ENCODE peak calls at places on chromosomes 6 and 20, in five cellular contexts. One of them, this sample, is unnamed.

GRCh38 chr6:28399370-28400121 is at the start of gene ZSCAN12:
- DNase-seq in HCT116: no peak
- DNase-seq in K562: peak; percentile 99
- DNase-seq in SK-N-SH: peak; percentile 85
- DNase-seq in GM12878: peak; percentile 61
- DNase-seq in this sample: peak; percentile 86

GRCh38 chr6:169450097-169450496 is 196.5 kb upstream of the THBS2 start:
- DNase-seq in HCT116: no peak
- DNase-seq in K562: no peak
- DNase-seq in SK-N-SH: no peak
- DNase-seq in GM12878: no peak
- DNase-seq in this sample: no peak

GRCh38 chr20:48784273-48784641 is 43.5 kb downstream of the PREX1 start:
- DNase-seq in HCT116: no peak
- DNase-seq in K562: no peak
- DNase-seq in SK-N-SH: no peak
- DNase-seq in GM12878: no peak
- DNase-seq in this sample: no peak

GRCh38 chr6:167676666-167677421 is 149.9 kb upstream of the AFDN start:
- DNase-seq in HCT116: no peak
- DNase-seq in K562: no peak
- DNase-seq in SK-N-SH: no peak
- DNase-seq in GM12878: no peak
- DNase-seq in this sample: peak; percentile 44

GRCh38 chr6:82364087-82365010 is 732 bp downstream of the TPBG start:
- DNase-seq in HCT116: peak; percentile 54
- DNase-seq in K562: peak; percentile 6
- DNase-seq in SK-N-SH: peak; percentile 71
- DNase-seq in GM12878: no peak
- DNase-seq in this sample: no peak

GRCh38 chr6:42710316-42710715 is 12.1 kb downstream of the PRPH2 start:
- DNase-seq in HCT116: no peak
- DNase-seq in K562: peak; percentile 38
- DNase-seq in SK-N-SH: no peak
- DNase-seq in GM12878: no peak
- DNase-seq in this sample: no peak

GRCh38 chr6:5706094-5707033 is 300.4 kb downstream of the NRN1 start:
- DNase-seq in HCT116: no peak
- DNase-seq in K562: no peak
- DNase-seq in SK-N-SH: no peak
- DNase-seq in GM12878: no peak
- DNase-seq in this sample: no peak

GRCh38 chr6:136792066-136792944 is at the start of gene MAP3K5:
- DNase-seq in HCT116: peak; percentile 77
- DNase-seq in K562: peak; percentile 94
- DNase-seq in SK-N-SH: peak; percentile 84
- DNase-seq in GM12878: no peak
- DNase-seq in this sample: peak; percentile 33

GRCh38 chr6:3259491-3259958 is 778 bp downstream of the PSMG4 start:
- DNase-seq in HCT116: no peak
- DNase-seq in K562: peak; percentile 67
- DNase-seq in SK-N-SH: peak; percentile 67
- DNase-seq in GM12878: no peak
- DNase-seq in this sample: peak; percentile 36

GRCh38 chr6:14110001-14110818 is 7.4 kb upstream of the CD83 start:
- DNase-seq in HCT116: no peak
- DNase-seq in K562: peak; percentile 81
- DNase-seq in SK-N-SH: no peak
- DNase-seq in GM12878: peak; percentile 92
- DNase-seq in this sample: no peak

GRCh38 chr6:107819976-107820551 is 4.0 kb downstream of the SCML4 start:
- DNase-seq in HCT116: no peak
- DNase-seq in K562: no peak
- DNase-seq in SK-N-SH: peak; percentile 61
- DNase-seq in GM12878: no peak
- DNase-seq in this sample: no peak
- TF ChIP-seq ZBTB33 in HCT116: no peak
- TF ChIP-seq ZBTB33 in K562: no peak
- TF ChIP-seq ZBTB33 in SK-N-SH: no peak
- TF ChIP-seq ZBTB33 in GM12878: no peak
- TF ChIP-seq ZBTB33 in this sample: no peak

DNA sequence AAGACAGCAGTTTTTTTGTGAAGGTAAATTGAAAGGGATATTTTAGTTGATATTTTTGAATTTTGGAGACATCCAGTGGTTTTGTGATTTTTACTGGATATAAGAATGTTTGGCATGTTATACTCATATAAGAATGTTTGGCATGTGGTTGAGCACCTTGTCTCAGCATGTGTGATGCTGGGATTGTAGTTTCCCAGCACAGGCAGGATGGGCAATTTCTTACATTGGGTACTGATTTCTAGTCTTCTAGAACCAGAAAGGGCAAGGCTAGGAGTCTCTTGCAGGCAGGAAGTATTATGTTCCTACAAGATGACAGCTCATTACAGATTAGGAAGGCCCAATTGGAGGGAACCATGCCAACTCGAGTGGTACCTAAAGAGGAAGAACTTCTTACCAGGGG is 377.7 kb downstream of the UTRN start:
- DNase-seq in HCT116: no peak
- DNase-seq in K562: no peak
- DNase-seq in SK-N-SH: no peak
- DNase-seq in GM12878: no peak
- DNase-seq in this sample: no peak
- TF ChIP-seq ZBTB33 in HCT116: no peak
- TF ChIP-seq ZBTB33 in K562: no peak
- TF ChIP-seq ZBTB33 in SK-N-SH: no peak
- TF ChIP-seq ZBTB33 in GM12878: no peak
- TF ChIP-seq ZBTB33 in this sample: no peak

DNA sequence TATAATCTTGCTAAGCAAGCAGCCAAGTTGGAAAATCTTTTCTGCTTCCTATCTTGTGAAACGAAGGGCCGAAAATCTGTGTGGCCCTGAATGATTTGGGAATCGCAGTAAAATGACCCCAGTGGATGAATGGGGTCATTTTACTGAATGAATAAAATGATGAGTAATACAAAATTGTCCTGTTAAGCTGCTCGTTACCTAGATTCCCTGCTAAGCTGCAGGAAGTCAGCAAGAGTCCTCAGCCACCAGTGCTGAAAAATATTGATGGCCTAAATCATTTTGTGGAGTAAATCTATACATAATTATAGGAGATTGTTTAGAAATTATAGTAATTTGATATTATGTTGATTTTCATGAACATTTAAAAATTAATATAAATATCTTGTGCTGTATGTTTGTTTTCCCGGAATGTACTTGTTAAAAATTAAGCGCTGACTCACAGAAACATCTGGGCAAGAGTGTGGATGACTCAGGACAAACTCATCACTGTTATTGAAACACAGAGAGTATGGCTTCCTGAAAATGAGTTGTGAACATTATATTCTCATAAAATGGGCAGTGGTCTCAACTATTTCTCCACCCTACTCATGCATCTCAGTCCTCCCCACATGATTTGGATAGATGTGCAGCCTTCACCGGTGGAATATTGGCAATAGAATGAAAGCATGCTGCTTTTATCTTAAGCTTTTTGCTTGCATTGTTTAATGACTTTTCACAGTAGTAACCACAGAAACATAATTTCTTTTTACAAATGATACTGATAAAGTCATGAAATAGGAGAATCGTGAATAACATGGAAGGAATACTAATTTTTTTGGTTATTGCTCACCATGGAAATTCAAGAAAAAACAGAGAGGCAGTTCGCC is 36.2 kb upstream of the RGS17 start:
- DNase-seq in HCT116: peak; percentile 82
- DNase-seq in K562: no peak
- DNase-seq in SK-N-SH: no peak
- DNase-seq in GM12878: no peak
- DNase-seq in this sample: peak; percentile 22
- TF ChIP-seq ZBTB33 in HCT116: no peak
- TF ChIP-seq ZBTB33 in K562: no peak
- TF ChIP-seq ZBTB33 in SK-N-SH: no peak
- TF ChIP-seq ZBTB33 in GM12878: no peak
- TF ChIP-seq ZBTB33 in this sample: no peak

GRCh38 chr6:21404577-21404976 is 189.0 kb upstream of the SOX4 start:
- DNase-seq in HCT116: no peak
- DNase-seq in K562: no peak
- DNase-seq in SK-N-SH: no peak
- DNase-seq in GM12878: no peak
- DNase-seq in this sample: no peak
- TF ChIP-seq ZBTB33 in HCT116: no peak
- TF ChIP-seq ZBTB33 in K562: no peak
- TF ChIP-seq ZBTB33 in SK-N-SH: no peak
- TF ChIP-seq ZBTB33 in GM12878: no peak
- TF ChIP-seq ZBTB33 in this sample: no peak

GRCh38 chr20:58129736-58130135 is 98.7 kb downstream of the ANKRD60 start:
- DNase-seq in HCT116: no peak
- DNase-seq in K562: no peak
- DNase-seq in SK-N-SH: no peak
- DNase-seq in GM12878: no peak
- DNase-seq in this sample: no peak

GRCh38 chr20:58128635-58129625 is 99.5 kb downstream of the ANKRD60 start:
- DNase-seq in HCT116: no peak
- DNase-seq in K562: no peak
- DNase-seq in SK-N-SH: no peak
- DNase-seq in GM12878: no peak
- DNase-seq in this sample: no peak

GRCh38 chr20:58125726-58126125 is 102.7 kb downstream of the ANKRD60 start:
- DNase-seq in HCT116: no peak
- DNase-seq in K562: no peak
- DNase-seq in SK-N-SH: no peak
- DNase-seq in GM12878: no peak
- DNase-seq in this sample: no peak

GRCh38 chr20:58130156-58130555 is 98.3 kb downstream of the ANKRD60 start:
- DNase-seq in HCT116: no peak
- DNase-seq in K562: no peak
- DNase-seq in SK-N-SH: no peak
- DNase-seq in GM12878: no peak
- DNase-seq in this sample: no peak

GRCh38 chr20:58127731-58128130 is 100.7 kb downstream of the ANKRD60 start:
- DNase-seq in HCT116: peak; percentile 71
- DNase-seq in K562: no peak
- DNase-seq in SK-N-SH: no peak
- DNase-seq in GM12878: no peak
- DNase-seq in this sample: peak; percentile 26
- TF ChIP-seq ZBTB33 in HCT116: no peak
- TF ChIP-seq ZBTB33 in K562: no peak
- TF ChIP-seq ZBTB33 in SK-N-SH: no peak
- TF ChIP-seq ZBTB33 in GM12878: no peak
- TF ChIP-seq ZBTB33 in this sample: no peak

DNA sequence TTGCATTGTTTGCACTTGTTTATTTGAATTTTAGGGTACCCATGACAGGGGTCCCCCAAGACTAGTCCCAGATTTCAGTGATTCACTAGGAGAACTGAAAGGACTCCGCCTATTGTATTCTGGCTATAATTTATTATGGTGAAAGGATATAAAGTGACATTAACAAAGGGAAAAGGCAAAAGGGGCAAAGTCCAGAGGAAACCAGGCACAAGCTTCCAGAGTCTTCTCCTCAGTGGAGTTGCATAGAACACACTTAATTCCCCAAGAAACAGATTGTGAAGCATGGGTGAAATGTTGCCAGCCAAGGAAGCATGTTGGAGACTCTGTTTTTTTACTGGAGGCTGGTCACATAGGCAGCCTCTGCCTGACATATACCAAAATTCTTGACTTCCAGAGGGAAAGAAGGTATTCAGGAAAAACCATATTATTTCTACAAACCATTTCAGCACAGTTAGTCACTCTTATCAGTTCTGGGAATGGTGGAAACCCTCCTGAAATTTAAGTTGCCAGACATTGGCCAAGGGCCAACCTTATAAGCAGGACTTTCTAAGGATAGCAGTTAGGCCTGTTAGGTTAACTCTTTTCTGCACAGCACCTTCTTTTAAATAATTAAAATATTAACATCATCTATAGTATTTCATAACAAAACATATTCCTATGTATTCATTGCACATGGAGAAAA is 71.8 kb downstream of the FIG4 start:
- DNase-seq in HCT116: no peak
- DNase-seq in K562: no peak
- DNase-seq in SK-N-SH: no peak
- DNase-seq in GM12878: no peak
- DNase-seq in this sample: no peak
- TF ChIP-seq ZBTB33 in HCT116: no peak
- TF ChIP-seq ZBTB33 in K562: no peak
- TF ChIP-seq ZBTB33 in SK-N-SH: no peak
- TF ChIP-seq ZBTB33 in GM12878: no peak
- TF ChIP-seq ZBTB33 in this sample: no peak

GRCh38 chr6:128358111-128358780 is 162.2 kb downstream of the PTPRK start:
- DNase-seq in HCT116: no peak
- DNase-seq in K562: no peak
- DNase-seq in SK-N-SH: no peak
- DNase-seq in GM12878: no peak
- DNase-seq in this sample: no peak
- TF ChIP-seq ZBTB33 in HCT116: no peak
- TF ChIP-seq ZBTB33 in K562: no peak
- TF ChIP-seq ZBTB33 in SK-N-SH: no peak
- TF ChIP-seq ZBTB33 in GM12878: no peak
- TF ChIP-seq ZBTB33 in this sample: no peak

DNA sequence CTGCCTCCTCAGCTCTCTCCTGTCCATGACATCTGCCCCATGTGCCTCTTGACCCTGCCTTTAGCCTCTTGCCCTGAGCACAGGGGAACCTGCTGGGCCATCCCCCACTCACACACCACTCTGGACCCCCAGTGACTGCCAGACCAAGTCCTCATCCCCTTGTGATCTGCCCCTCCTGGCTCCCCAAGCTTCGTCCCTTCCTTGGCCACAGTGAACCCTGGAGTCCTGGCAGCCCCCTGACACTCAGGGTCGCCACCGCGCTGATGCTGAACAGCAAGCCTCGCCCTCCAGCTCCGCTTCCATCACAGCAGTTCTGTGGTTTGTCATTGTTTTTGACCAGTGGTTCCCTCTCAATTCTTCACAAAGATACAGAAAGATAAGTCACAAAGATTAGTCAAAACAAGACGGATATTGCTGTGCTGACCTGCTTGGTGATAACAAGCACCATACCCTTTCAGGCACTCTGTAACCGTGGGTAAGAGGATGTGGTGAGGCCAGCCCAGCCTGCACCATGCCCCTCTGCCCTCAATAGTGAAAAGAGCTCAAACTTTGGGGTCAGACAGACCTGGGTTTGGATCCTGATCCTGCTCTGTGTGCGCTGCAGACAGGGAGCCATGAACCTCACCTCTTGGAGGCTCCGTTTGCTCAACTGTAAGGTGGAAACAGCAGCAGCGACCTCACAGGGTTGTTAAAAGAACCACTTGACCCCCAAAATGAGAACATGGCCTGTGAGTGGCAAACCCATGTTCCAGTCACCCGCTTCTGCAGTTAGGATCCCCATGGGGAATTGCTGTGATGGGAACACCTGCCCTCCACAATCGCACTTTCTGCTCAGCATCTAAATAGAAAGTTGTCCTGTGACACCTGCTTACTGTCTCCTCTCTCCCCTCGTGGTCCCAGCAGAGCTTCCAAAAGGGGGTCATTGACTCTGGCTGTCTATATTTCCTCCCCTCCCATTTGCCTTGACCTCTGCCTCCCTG is 114.5 kb downstream of the TOX2 start:
- DNase-seq in HCT116: no peak
- DNase-seq in K562: no peak
- DNase-seq in SK-N-SH: no peak
- DNase-seq in GM12878: peak; percentile 66
- DNase-seq in this sample: no peak
- TF ChIP-seq ZBTB33 in HCT116: no peak
- TF ChIP-seq ZBTB33 in K562: no peak
- TF ChIP-seq ZBTB33 in SK-N-SH: no peak
- TF ChIP-seq ZBTB33 in GM12878: no peak
- TF ChIP-seq ZBTB33 in this sample: no peak

GRCh38 chr6:89297695-89298351 is 17.3 kb downstream of the GABRR2 start:
- DNase-seq in HCT116: peak; percentile 94
- DNase-seq in K562: peak; percentile 62
- DNase-seq in SK-N-SH: no peak
- DNase-seq in GM12878: peak; percentile 80
- DNase-seq in this sample: peak; percentile 47
- TF ChIP-seq ZBTB33 in HCT116: peak; percentile 48
- TF ChIP-seq ZBTB33 in K562: no peak
- TF ChIP-seq ZBTB33 in SK-N-SH: peak; percentile 60
- TF ChIP-seq ZBTB33 in GM12878: no peak
- TF ChIP-seq ZBTB33 in this sample: no peak

This sample was measured in HepG2.